ENCODE peak calls at places on chromosomes 12 and 14, in seven cellular contexts. D is GM23248, Z is SK-N-SH, E is MM.1S, B is hepatocyte, I is OCI-LY7, U is neural progenitor cell. O is an unnamed sample. For H3K79me2, the result is how much of the 10 kb centered on the place peaks cover.

GRCh38 chr12:123034022-123034541 is 53.6 kb downstream of the ARL6IP4 start:
- DNase-seq in D (no peak), Z (no peak), E (no peak), B (no peak), I (no peak), U (no peak), O (no peak)

GRCh38 chr12:42922512-42922865 is 332.9 kb upstream of the PRICKLE1 start:
- DNase-seq in D (no peak), Z (no peak), E (no peak), B (no peak), I (no peak), U (no peak), O (no peak)

GRCh38 chr12:100688451-100688864 is 106.1 kb upstream of the ANO4 start:
- DNase-seq in D (peak), Z (no peak), E (no peak), B (no peak), I (no peak), U (no peak), O (no peak)

GRCh38 chr12:68746572-68747180 is 700 bp downstream of the SLC35E3 start:
- DNase-seq in D (peak), Z (peak), E (peak), B (peak), I (peak), U (peak), O (peak)

GRCh38 chr12:109738878-109739665 is 25.4 kb downstream of the FAM222A start:
- DNase-seq in D (peak), Z (peak), E (no peak), B (no peak), I (no peak), U (no peak), O (peak)

GRCh38 chr12:76178461-76178860 is 94.0 kb upstream of the NAP1L1 start:
- DNase-seq in D (no peak), Z (no peak), E (no peak), B (no peak), I (no peak), U (no peak), O (no peak)

GRCh38 chr12:75364918-75365317 is 26.0 kb upstream of the GLIPR1L2 start:
- DNase-seq in D (peak), Z (no peak), E (no peak), B (no peak), I (no peak), U (peak), O (no peak)

GRCh38 chr12:68259318-68259940 is 6.0 kb upstream of the IL22 start:
- DNase-seq in D (peak), Z (no peak), E (no peak), B (no peak), I (no peak), U (no peak), O (peak)

GRCh38 chr14:25009891-25010290 is 40.1 kb downstream of the STXBP6 start:
- DNase-seq in D (peak), Z (no peak), E (no peak), B (peak), I (no peak), U (peak), O (no peak)

GRCh38 chr12:131039551-131039950 is 85.8 kb downstream of the ADGRD1 start:
- DNase-seq in D (no peak), Z (no peak), E (no peak), B (no peak), I (no peak), U (no peak), O (no peak)

GRCh38 chr12:49797452-49797782 is 30.8 kb downstream of the NCKAP5L start:
- DNase-seq in D (no peak), Z (no peak), E (no peak), B (no peak), I (no peak), U (no peak), O (no peak)

GRCh38 chr14:39860837-39861236 is 428.6 kb upstream of the FBXO33 start:
- DNase-seq in D (no peak), Z (no peak), E (no peak), B (no peak), I (no peak), U (no peak), O (no peak)

GRCh38 chr12:46494424-46494823 is 121.9 kb upstream of the SLC38A2 start:
- DNase-seq in D (peak), Z (no peak), E (no peak), B (no peak), I (no peak), U (no peak), O (peak)

GRCh38 chr12:91133871-91134270 is 22.6 kb upstream of the LUM start:
- DNase-seq in D (peak), Z (no peak), E (no peak), B (no peak), I (no peak), U (no peak), O (no peak)
- H3K79me2 ChIP-seq in D (under half), Z (under half), E (under half), B (under half), I (under half), U (under half), O (under half)

DNA sequence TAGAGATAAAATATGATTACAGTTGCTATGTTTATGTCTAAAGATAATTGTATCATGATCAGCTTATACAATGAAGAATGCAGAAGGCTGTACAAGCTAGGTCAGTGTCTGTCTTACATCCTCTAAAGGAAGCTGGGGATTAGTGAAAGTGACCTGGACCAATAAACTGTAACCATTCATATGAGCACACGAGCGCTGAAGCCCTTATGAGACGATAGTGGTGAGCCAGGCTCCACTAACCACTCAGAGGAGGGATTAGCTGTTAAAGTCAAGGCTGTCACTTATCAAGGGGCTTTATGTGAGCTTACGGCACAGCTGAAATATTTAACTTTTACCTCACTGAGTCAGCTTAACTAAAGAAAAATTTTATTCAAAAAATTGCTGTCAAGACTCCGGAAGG is 30.3 kb downstream of the NDUFA12 start:
- DNase-seq in D (no peak), Z (no peak), E (no peak), B (peak), I (peak), U (no peak), O (no peak)
- H3K4me2 ChIP-seq in D (no peak), Z (no peak), E (no peak), B (peak), I (peak), U (no peak), O (no peak)

GRCh38 chr14:77346495-77346894 is 25.7 kb downstream of the GSTZ1 start:
- DNase-seq in D (no peak), Z (no peak), E (no peak), B (no peak), I (no peak), U (no peak), O (no peak)
- TF ChIP-seq EZH2phosphoT487 in D (no peak), Z (no peak), E (no peak), B (no peak), I (no peak), U (no peak), O (no peak)

GRCh38 chr14:20569066-20569465 is 8.2 kb upstream of the RNASE9 start:
- DNase-seq in D (no peak), Z (no peak), E (no peak), B (no peak), I (no peak), U (no peak), O (no peak)
- H3K79me2 ChIP-seq in D (under half), Z (under half), E (under half), B (under half), I (under half), U (under half), O (under half)

DNA sequence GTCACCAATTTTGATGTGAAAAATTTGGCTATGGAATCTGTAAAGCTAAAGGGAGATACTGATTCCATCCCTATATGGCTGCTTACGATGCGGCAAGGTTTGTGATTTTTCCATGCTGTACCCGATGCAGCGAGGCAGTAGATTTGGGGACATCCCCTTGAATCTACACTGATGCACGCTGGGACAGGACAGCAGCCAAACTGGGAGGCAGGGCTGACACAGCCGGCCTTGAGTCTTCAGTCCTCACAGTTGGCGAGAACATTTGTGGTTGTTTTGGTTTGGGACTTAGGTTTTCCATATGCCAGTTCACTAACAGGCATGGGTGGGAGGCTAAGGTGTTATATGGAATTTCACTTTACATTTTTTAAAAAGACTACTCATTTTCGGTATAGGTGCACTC is 3.8 kb downstream of the GALNT16 start:
- DNase-seq in D (peak), Z (no peak), E (no peak), B (no peak), I (no peak), U (no peak), O (no peak)
- H3K4me2 ChIP-seq in D (peak), Z (peak), E (no peak), B (no peak), I (peak), U (no peak), O (no peak)

GRCh38 chr14:22997676-22998323 is 12.1 kb downstream of the C14orf93 start:
- DNase-seq in D (no peak), Z (peak), E (no peak), B (no peak), I (no peak), U (no peak), O (no peak)
- TF ChIP-seq EZH2phosphoT487 in D (no peak), Z (no peak), E (no peak), B (no peak), I (no peak), U (no peak), O (no peak)

O was measured in PC-3.